ENCODE peak calls at places on chromosomes 12 and 14, in eight cellular contexts. C is activated naive CD4-positive, alpha-beta T cell treated with anti-CD3 and anti-CD28 coated beads, Interleukin-2, amount 50 U/mL, for 16 hours; D is ovary; H is activated T-helper 1 cell treated with anti-CD3 and anti-CD28 coated beads, Interleukin-12 subunit alpha, Interleukin-12 subunit beta, Interleukin-2, Interleukin-4 antibody, amounts not matched to agents 30 ng/mL and 10 ng/mL and 1 ng/mL, durations not matched to agents 14 hours and 24 hours and 36 hours; A is activated T-cell treated with anti-CD3 and anti-CD28 coated beads, Interleukin-2, amount 50 U/mL, for 72 hours; T is anterior cingulate cortex; L is GM12865; K is iris pigment epithelial cell. E is an unnamed sample.

GRCh38 chr12:6434205-6435180 is 10.3 kb upstream of the CD27 start:
- DNase-seq in H (no peak), T (no peak), L (peak), A (peak), K (no peak), D (no peak), C (no peak), E (peak)

GRCh38 chr12:54082402-54082892 is 28.8 kb downstream of the HOXC4 start:
- DNase-seq in L (no peak), T (no peak), C (peak), D (peak), K (peak), A (peak), H (peak), E (peak)

GRCh38 chr12:53972152-53972702 is 699 bp upstream of the HOXC11 start:
- DNase-seq in A (no peak), K (no peak), L (no peak), C (no peak), T (no peak), H (no peak), D (no peak), E (no peak)

GRCh38 chr14:30528119-30528518 is 30.8 kb upstream of the G2E3 start:
- DNase-seq in L (no peak), K (no peak), A (no peak), D (no peak), H (no peak), C (no peak), T (no peak), E (no peak)

GRCh38 chr14:71758198-71758955 is 173.9 kb upstream of the RGS6 start:
- DNase-seq in K (no peak), T (no peak), D (no peak), C (no peak), L (peak), H (no peak), A (no peak), E (no peak)

GRCh38 chr14:36450550-36450949 is 69.5 kb downstream of the NKX2-1 start:
- DNase-seq in L (no peak), K (no peak), D (no peak), C (no peak), H (no peak), T (no peak), A (no peak), E (no peak)

GRCh38 chr12:65941388-65941787 is 117.1 kb downstream of the HMGA2 start:
- DNase-seq in C (no peak), K (peak), D (no peak), T (no peak), L (no peak), H (no peak), A (no peak), E (no peak)

GRCh38 chr12:120064054-120064940 is 52.3 kb downstream of the RAB35 start:
- DNase-seq in L (no peak), H (no peak), D (no peak), K (no peak), A (no peak), T (no peak), C (no peak), E (no peak)

GRCh38 chr14:73877790-73878189 is 8.9 kb upstream of the ZNF410 start:
- DNase-seq in H (no peak), K (no peak), C (no peak), A (no peak), D (no peak), L (no peak), T (no peak), E (no peak)

GRCh38 chr12:74293689-74294131 is 243.9 kb upstream of the ATXN7L3B start:
- DNase-seq in A (no peak), C (no peak), K (no peak), T (no peak), H (no peak), D (no peak), L (no peak), E (no peak)

GRCh38 chr12:868722-869121 is 80.8 kb downstream of the RAD52 start:
- DNase-seq in C (no peak), D (no peak), T (no peak), A (no peak), K (no peak), H (no peak), L (no peak), E (no peak)

GRCh38 chr12:30782316-30783173 is 27.8 kb upstream of the CAPRIN2 start:
- DNase-seq in H (no peak), A (no peak), C (no peak), T (no peak), K (no peak), D (no peak), L (no peak), E (no peak)

GRCh38 chr12:124517260-124518050 is 50.0 kb downstream of the NCOR2 start:
- DNase-seq in T (peak), L (no peak), H (no peak), K (no peak), D (peak), A (no peak), C (no peak), E (no peak)

GRCh38 chr12:128133321-128134050 is 133.5 kb upstream of the TMEM132C start:
- DNase-seq in H (no peak), C (no peak), L (peak), T (no peak), D (no peak), A (no peak), K (no peak), E (no peak)

GRCh38 chr14:85532981-85533820 is 3.3 kb downstream of the FLRT2 start:
- DNase-seq in H (no peak), L (no peak), A (no peak), C (no peak), K (peak), D (peak), T (peak), E (no peak)

GRCh38 chr14:25833341-25834121 is 764.3 kb downstream of the NOVA1 start:
- DNase-seq in C (no peak), L (no peak), A (no peak), K (peak), D (no peak), T (peak), H (no peak), E (no peak)

GRCh38 chr12:89016970-89017778 is 335.1 kb downstream of the DUSP6 start:
- DNase-seq in H (no peak), A (peak), T (peak), C (no peak), K (peak), D (no peak), L (peak), E (no peak)

GRCh38 chr12:121284551-121285390 is 11.7 kb downstream of the CAMKK2 start:
- DNase-seq in T (no peak), D (peak), L (no peak), H (no peak), C (no peak), K (peak), A (no peak), E (no peak)

GRCh38 chr14:74649673-74650072 is 37.6 kb upstream of the LTBP2 start:
- DNase-seq in D (no peak), L (no peak), C (no peak), H (no peak), A (no peak), K (no peak), T (no peak), E (no peak)

GRCh38 chr12:121214171-121214777 is 4.3 kb downstream of the P2RX4 start:
- DNase-seq in A (peak), C (no peak), H (no peak), L (peak), T (no peak), K (peak), D (no peak), E (peak)

GRCh38 chr14:32078030-32078793 is 1.1 kb downstream of the ARHGAP5 start:
- DNase-seq in H (no peak), T (peak), K (peak), A (no peak), C (no peak), D (peak), L (peak), E (no peak)

GRCh38 chr14:96698846-96699543 is 98.2 kb upstream of the VRK1 start:
- DNase-seq in D (no peak), T (no peak), H (no peak), K (no peak), C (no peak), L (peak), A (peak), E (peak)

GRCh38 chr12:6902448-6902847 is 2.2 kb upstream of the LRRC23 start:
- DNase-seq in K (no peak), H (no peak), A (no peak), D (no peak), L (no peak), T (no peak), C (no peak), E (no peak)

GRCh38 chr12:113519464-113520191 is 48.0 kb upstream of the LHX5 start:
- DNase-seq in T (no peak), H (no peak), C (no peak), A (no peak), D (no peak), K (no peak), L (no peak), E (no peak)

GRCh38 chr12:65570451-65571130 is 253.7 kb upstream of the HMGA2 start:
- DNase-seq in D (no peak), H (no peak), A (no peak), L (no peak), K (no peak), C (no peak), T (no peak), E (no peak)

GRCh38 chr12:56941299-56942017 is 7.2 kb upstream of the SDR9C7 start:
- DNase-seq in K (peak), D (no peak), L (peak), H (no peak), C (no peak), T (no peak), A (no peak), E (no peak)

GRCh38 chr12:96048392-96048969 is 13.1 kb upstream of the LTA4H start:
- DNase-seq in T (no peak), H (no peak), A (no peak), K (no peak), D (no peak), L (no peak), C (no peak), E (no peak)

GRCh38 chr12:51242150-51242549 is 3.5 kb downstream of the DAZAP2 start:
- DNase-seq in A (no peak), H (no peak), L (no peak), T (no peak), K (no peak), C (no peak), D (no peak), E (no peak)

GRCh38 chr14:41362134-41362533 is 244.5 kb upstream of the LRFN5 start:
- DNase-seq in T (no peak), A (no peak), K (no peak), C (no peak), H (no peak), L (no peak), D (no peak), E (no peak)

GRCh38 chr12:8080131-8080530 is 1.9 kb upstream of the NECAP1 start:
- DNase-seq in D (no peak), L (no peak), T (no peak), A (no peak), K (no peak), H (no peak), C (no peak), E (no peak)

GRCh38 chr12:122517877-122518276 is 8.9 kb downstream of the RSRC2 start:
- DNase-seq in K (peak), L (no peak), H (no peak), T (no peak), D (no peak), A (no peak), C (no peak), E (no peak)

GRCh38 chr14:78154827-78155226 is 15.3 kb upstream of the NRXN3 start:
- DNase-seq in K (no peak), A (no peak), D (no peak), H (no peak), C (no peak), T (no peak), L (no peak), E (no peak)

GRCh38 chr12:108854453-108855283 is 2.7 kb downstream of the SSH1 start:
- DNase-seq in A (peak), T (no peak), L (peak), C (no peak), K (peak), H (no peak), D (no peak), E (no peak)

GRCh38 chr12:124863409-124864325 is at the start of gene SCARB1:
- DNase-seq in L (peak), A (peak), T (peak), H (peak), D (peak), C (peak), K (peak), E (peak)

E was measured in stimulated activated CD4-positive, alpha-beta T cell treated with anti-CD3 and anti-CD28 coated beads, Interleukin-2, amount 100 ng/mL, for 24 hours.